ENCODE peak calls at places on chromosomes 4 and X, in six cellular contexts. Z is breast epithelium, T is PC-9, O is iPS DF 6.9, U is endothelial cell of umbilical vein, N is mammary epithelial cell. G is an unnamed sample. For H3K4me1, the result is how much of the 10 kb centered on the place peaks cover.

GRCh38 chr4:84420608-84421007 is 78.5 kb downstream of the NKX6-1 start:
- DNase-seq in O (no peak), Z (no peak), U (no peak), N (no peak), T (no peak), G (no peak)

GRCh38 chrX:133294126-133294525 is 76.0 kb upstream of the TFDP3 start:
- DNase-seq in O (no peak), Z (no peak), U (no peak), T (no peak), N (no peak), G (no peak)

GRCh38 chr4:173231916-173232315 is 63.3 kb downstream of the GALNT7 start:
- DNase-seq in T (no peak), U (peak), Z (no peak), N (peak), O (no peak), G (no peak)

GRCh38 chr4:152308925-152309324 is 227.0 kb downstream of the FBXW7 start:
- DNase-seq in N (no peak), Z (no peak), U (no peak), O (no peak), T (no peak), G (no peak)

GRCh38 chrX:72662020-72662747 is 51.9 kb downstream of the PHKA1 start:
- DNase-seq in O (no peak), Z (no peak), N (no peak), U (no peak), T (no peak), G (no peak)

GRCh38 chr4:128566688-128567087 is 242.8 kb upstream of the JADE1 start:
- DNase-seq in O (no peak), N (no peak), U (peak), Z (no peak), T (no peak), G (no peak)

GRCh38 chrX:51893931-51894696 is 691 bp downstream of the MAGED1 start:
- DNase-seq in T (no peak), Z (no peak), U (peak), N (peak), O (no peak), G (no peak)

GRCh38 chr4:96379524-96379923 is 539.6 kb downstream of the PDHA2 start:
- DNase-seq in T (no peak), U (no peak), N (no peak), O (no peak), Z (no peak), G (no peak)

GRCh38 chrX:136650811-136651210 is 2.9 kb downstream of the CD40LG start:
- DNase-seq in U (no peak), T (no peak), N (no peak), Z (no peak), O (no peak), G (no peak)

GRCh38 chr4:152095701-152096070 is 334.9 kb upstream of the GATB start:
- DNase-seq in U (no peak), O (no peak), T (no peak), Z (no peak), N (peak), G (no peak)

GRCh38 chr4:5812506-5813229 is 80.2 kb downstream of the CRMP1 start:
- DNase-seq in N (peak), U (peak), O (no peak), Z (peak), T (peak), G (no peak)

GRCh38 chr4:914531-914930 is 17.6 kb downstream of the GAK start:
- DNase-seq in Z (peak), U (no peak), O (no peak), N (no peak), T (no peak), G (no peak)

GRCh38 chr4:6106156-6106555 is 87.9 kb upstream of the C4orf50 start:
- DNase-seq in T (no peak), O (no peak), Z (no peak), U (no peak), N (no peak), G (no peak)

GRCh38 chrX:123330229-123330942 is 146.3 kb downstream of the GRIA3 start:
- DNase-seq in U (no peak), T (no peak), N (no peak), O (no peak), Z (no peak), G (no peak)

GRCh38 chr4:97656034-97656720 is 487.1 kb downstream of the STPG2 start:
- DNase-seq in Z (no peak), U (no peak), N (peak), O (no peak), T (no peak), G (no peak)

GRCh38 chr4:26943391-26943790 is 82.8 kb downstream of the STIM2 start:
- DNase-seq in T (no peak), Z (no peak), N (no peak), O (no peak), U (no peak), G (no peak)

GRCh38 chr4:86876894-86877685 is 15.1 kb downstream of the C4orf36 start:
- DNase-seq in U (no peak), O (no peak), N (no peak), T (no peak), Z (no peak), G (no peak)

GRCh38 chr4:7523526-7523925 is 88.8 kb upstream of the PSAPL1 start:
- DNase-seq in Z (no peak), N (no peak), O (no peak), U (no peak), T (no peak), G (no peak)

GRCh38 chr4:109510687-109511086 is 49.4 kb upstream of the MCUB start:
- DNase-seq in T (no peak), U (no peak), Z (no peak), N (no peak), O (no peak), G (no peak)

GRCh38 chr4:110275871-110276270 is 77.5 kb upstream of the ELOVL6 start:
- DNase-seq in N (peak), Z (no peak), O (no peak), U (no peak), T (peak), G (no peak)

GRCh38 chrX:97065973-97066372 is 182.3 kb downstream of the RPA4 start:
- DNase-seq in U (no peak), T (no peak), N (peak), Z (no peak), O (no peak), G (no peak)

GRCh38 chr4:38802561-38803355 is 1.8 kb downstream of the TLR1 start:
- DNase-seq in U (no peak), N (no peak), O (no peak), Z (no peak), T (no peak), G (no peak)

GRCh38 chrX:118745570-118745969 is 18.2 kb downstream of the IL13RA1 start:
- DNase-seq in U (no peak), Z (no peak), N (no peak), T (no peak), O (no peak), G (no peak)

GRCh38 chr4:76543378-76543777 is 108.3 kb downstream of the SHROOM3 start:
- DNase-seq in N (no peak), O (no peak), T (no peak), U (no peak), Z (no peak), G (no peak)

GRCh38 chr4:76548704-76549103 is 113.7 kb downstream of the SHROOM3 start:
- DNase-seq in O (no peak), Z (no peak), T (no peak), U (no peak), N (no peak), G (no peak)

GRCh38 chr4:76545161-76545884 is 110.3 kb downstream of the SHROOM3 start:
- DNase-seq in Z (no peak), T (no peak), U (no peak), O (no peak), N (peak), G (no peak)

GRCh38 chr4:76547167-76547760 is 112.2 kb downstream of the SHROOM3 start:
- DNase-seq in Z (no peak), O (no peak), U (no peak), N (no peak), T (no peak), G (no peak)

GRCh38 chr4:76546282-76547166 is 111.5 kb downstream of the SHROOM3 start:
- DNase-seq in Z (no peak), U (peak), O (no peak), N (peak), T (peak), G (no peak)
- H3K4me1 ChIP-seq in Z (under half), U (under half), O (under half), N (under half), T (under half), G (under half)

GRCh38 chr4:3337811-3338210 is 45.0 kb downstream of the RGS12 start:
- DNase-seq in O (no peak), T (no peak), N (no peak), U (peak), Z (no peak), G (no peak)
- H3K27ac ChIP-seq in O (no peak), T (no peak), N (no peak), U (no peak), Z (no peak), G (no peak)

GRCh38 chrX:101411984-101412383 is 4.0 kb downstream of the HNRNPH2 start:
- DNase-seq in T (no peak), N (no peak), U (no peak), O (no peak), Z (no peak), G (no peak)
- H3K4me1 ChIP-seq in T (under half), N (under half), U (under half), O (under half), Z (under half), G (half or more)

GRCh38 chr4:47483722-47484121 is 1.4 kb upstream of the ATP10D start:
- DNase-seq in T (no peak), N (no peak), U (no peak), O (no peak), Z (no peak), G (no peak)
- H3K27ac ChIP-seq in T (no peak), N (peak), U (no peak), O (no peak), Z (peak), G (peak)

GRCh38 chrX:19760345-19760744 is 127.1 kb downstream of the SH3KBP1 start:
- DNase-seq in N (no peak), T (no peak), O (no peak), U (peak), Z (no peak), G (no peak)
- H3K4me1 ChIP-seq in N (under half), T (under half), O (under half), U (under half), Z (under half), G (under half)

GRCh38 chr4:168868044-168868855 is 141.8 kb downstream of the CBR4 start:
- DNase-seq in N (peak), U (peak), Z (no peak), O (no peak), T (no peak), G (no peak)
- H3K27ac ChIP-seq in N (peak), U (peak), Z (peak), O (no peak), T (no peak), G (peak)

GRCh38 chrX:13007519-13008188 is 32.7 kb downstream of the TMSB4X start:
- DNase-seq in U (peak), N (peak), Z (no peak), T (peak), O (no peak), G (no peak)

GRCh38 chrX:13009844-13010243 is 34.6 kb downstream of the FAM9C start:
- DNase-seq in O (no peak), U (no peak), T (no peak), N (peak), Z (no peak), G (no peak)

GRCh38 chrX:13008189-13008533 is 33.3 kb downstream of the TMSB4X start:
- DNase-seq in T (no peak), O (no peak), U (no peak), Z (no peak), N (no peak), G (no peak)

GRCh38 chrX:13009256-13009655 is 34.3 kb downstream of the TMSB4X start:
- DNase-seq in N (peak), U (no peak), O (no peak), Z (peak), T (peak), G (no peak)

GRCh38 chrX:13008851-13009250 is 33.9 kb downstream of the TMSB4X start:
- DNase-seq in N (peak), T (no peak), O (no peak), U (no peak), Z (no peak), G (no peak)
- H3K4me1 ChIP-seq in N (half or more), T (half or more), O (under half), U (under half), Z (under half), G (under half)

DNA sequence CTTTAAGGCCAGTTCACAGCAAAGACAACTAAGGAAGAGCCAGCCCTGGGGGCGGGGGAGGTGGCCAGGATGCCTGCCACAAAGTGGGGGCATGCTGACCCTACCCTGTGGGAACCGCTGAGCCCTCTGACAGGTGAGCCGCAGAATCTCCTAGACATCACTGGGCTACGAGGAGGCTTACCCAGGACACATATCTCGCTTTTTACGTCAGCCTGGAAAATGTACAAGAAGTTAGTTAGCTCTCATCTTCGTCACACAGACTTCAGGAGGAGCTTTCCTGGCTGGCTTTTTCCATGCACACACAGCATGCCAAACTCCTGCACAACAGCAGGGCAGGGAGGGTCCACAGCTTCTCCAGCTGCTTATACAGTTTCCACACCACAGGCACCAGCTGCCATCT is 64.5 kb upstream of the PDLIM3 start:
- DNase-seq in O (no peak), N (no peak), T (no peak), U (no peak), Z (no peak), G (no peak)
- H3K27ac ChIP-seq in O (no peak), N (no peak), T (no peak), U (no peak), Z (no peak), G (peak)

GRCh38 chr4:147964519-147964918 is 232.6 kb downstream of the ARHGAP10 start:
- DNase-seq in O (no peak), U (no peak), N (no peak), Z (no peak), T (no peak), G (no peak)
- H3K4me1 ChIP-seq in O (under half), U (under half), N (under half), Z (under half), T (under half), G (under half)

G was measured in esophagus muscularis mucosa.